ENCODE peak calls at places on chromosomes 6 and 20, in six cellular contexts. I, V, M, L, S and W are unnamed samples.

GRCh38 chr20:20551409-20551808 is 161.0 kb downstream of the RALGAPA2 start:
- DNase-seq in I (no peak), V (no peak), M (no peak), L (no peak), S (no peak), W (no peak)

GRCh38 chr6:133923938-133924593 is 29.0 kb upstream of the TBPL1 start:
- DNase-seq in I (peak; percentile 78), V (peak; percentile 54), M (peak; percentile 76), L (no peak), S (no peak), W (peak; percentile 64)

GRCh38 chr6:15023448-15023847 is 222.4 kb upstream of the JARID2 start:
- DNase-seq in I (no peak), V (no peak), M (no peak), L (no peak), S (no peak), W (no peak)

GRCh38 chr20:8464368-8464767 is 332.3 kb downstream of the PLCB1 start:
- DNase-seq in I (no peak), V (no peak), M (no peak), L (no peak), S (no peak), W (no peak)

GRCh38 chr6:42423244-42423643 is 28.5 kb downstream of the TRERF1 start:
- DNase-seq in I (no peak), V (no peak), M (no peak), L (no peak), S (no peak), W (no peak)

GRCh38 chr6:64280569-64280968 is 645.0 kb downstream of the PHF3 start:
- DNase-seq in I (peak; percentile 16), V (no peak), M (peak; percentile 21), L (no peak), S (no peak), W (peak; percentile 48)

GRCh38 chr20:58048096-58048702 is 180.3 kb downstream of the ANKRD60 start:
- DNase-seq in I (peak; percentile 19), V (no peak), M (no peak), L (no peak), S (no peak), W (no peak)

GRCh38 chr6:44332585-44332984 is 9.9 kb upstream of the SPATS1 start:
- DNase-seq in I (no peak), V (no peak), M (no peak), L (no peak), S (no peak), W (no peak)

GRCh38 chr6:26295691-26296555 is 69.1 kb upstream of the BTN3A2 start:
- DNase-seq in I (peak; percentile 16), V (no peak), M (no peak), L (no peak), S (no peak), W (no peak)

GRCh38 chr6:105120570-105120969 is 59.2 kb downstream of the POPDC3 start:
- DNase-seq in I (no peak), V (no peak), M (no peak), L (no peak), S (no peak), W (no peak)

GRCh38 chr20:54062812-54063280 is 7.5 kb downstream of the BCAS1 start:
- DNase-seq in I (no peak), V (no peak), M (no peak), L (no peak), S (no peak), W (no peak)

GRCh38 chr6:45574885-45575284 is 197.2 kb upstream of the SUPT3H start:
- DNase-seq in I (no peak), V (no peak), M (no peak), L (no peak), S (no peak), W (no peak)

GRCh38 chr6:122676688-122677087 is 66.5 kb downstream of the PKIB start:
- DNase-seq in I (no peak), V (no peak), M (no peak), L (no peak), S (no peak), W (no peak)

GRCh38 chr6:109794201-109794926 is 103.3 kb downstream of the FIG4 start:
- DNase-seq in I (peak; percentile 10), V (no peak), M (no peak), L (no peak), S (no peak), W (no peak)

GRCh38 chr20:17699931-17700351 is at the start of gene BANF2:
- DNase-seq in I (no peak), V (no peak), M (peak; percentile 76), L (no peak), S (no peak), W (no peak)

GRCh38 chr6:99590728-99591672 is 15.6 kb upstream of the PRDM13 start:
- DNase-seq in I (no peak), V (no peak), M (no peak), L (no peak), S (peak; percentile 80), W (peak; percentile 52)

GRCh38 chr6:45605971-45606370 is 228.2 kb upstream of the SUPT3H start:
- DNase-seq in I (no peak), V (no peak), M (no peak), L (no peak), S (no peak), W (no peak)

GRCh38 chr6:118787746-118788419 is 106.1 kb upstream of the ASF1A start:
- DNase-seq in I (peak; percentile 16), V (peak; percentile 23), M (no peak), L (no peak), S (no peak), W (no peak)

GRCh38 chr6:118650500-118651281 is 700 bp downstream of the CEP85L start:
- DNase-seq in I (peak; percentile 51), V (peak; percentile 63), M (peak; percentile 41), L (peak; percentile 72), S (peak; percentile 89), W (peak; percentile 56)

GRCh38 chr6:43846556-43846955 is 76.5 kb downstream of the VEGFA start:
- DNase-seq in I (no peak), V (no peak), M (no peak), L (no peak), S (no peak), W (no peak)

GRCh38 chr6:144294016-144294415 is 8.9 kb downstream of the UTRN start:
- DNase-seq in I (no peak), V (no peak), M (no peak), L (no peak), S (no peak), W (no peak)

GRCh38 chr6:116159782-116160524 is 34.0 kb upstream of the COL10A1 start:
- DNase-seq in I (no peak), V (no peak), M (no peak), L (no peak), S (no peak), W (no peak)

GRCh38 chr20:48012401-48012974 is 227.2 kb upstream of the SULF2 start:
- DNase-seq in I (no peak), V (no peak), M (no peak), L (no peak), S (no peak), W (no peak)

GRCh38 chr20:36183155-36183944 is 28.8 kb downstream of the EPB41L1 start:
- DNase-seq in I (peak; percentile 95), V (no peak), M (no peak), L (no peak), S (no peak), W (no peak)

GRCh38 chr6:45417461-45417860 is 39.7 kb upstream of the SUPT3H start:
- DNase-seq in I (no peak), V (no peak), M (no peak), L (no peak), S (no peak), W (no peak)

GRCh38 chr6:23754197-23754596 is 371.8 kb upstream of the NRSN1 start:
- DNase-seq in I (no peak), V (no peak), M (no peak), L (no peak), S (no peak), W (no peak)

GRCh38 chr6:159059099-159059498 is 14.3 kb upstream of the TAGAP start:
- DNase-seq in I (no peak), V (no peak), M (no peak), L (no peak), S (no peak), W (no peak)

GRCh38 chr20:57526067-57526884 is 1.3 kb upstream of the CTCFL start:
- DNase-seq in I (no peak), V (no peak), M (no peak), L (no peak), S (no peak), W (peak; percentile 85)

GRCh38 chr6:35776364-35777215 is at the start of gene CLPSL2:
- DNase-seq in I (no peak), V (no peak), M (peak; percentile 41), L (peak; percentile 67), S (peak; percentile 85), W (peak; percentile 84)
- H3K4me3 ChIP-seq in I (no peak within 1 kb of the TSS), V (peak within 1 kb of the TSS; percentile 45), M (peak within 1 kb of the TSS; percentile 27), L (peak within 1 kb of the TSS; percentile 48), S (peak within 1 kb of the TSS; percentile 42), W (peak within 1 kb of the TSS; percentile 65)

DNA sequence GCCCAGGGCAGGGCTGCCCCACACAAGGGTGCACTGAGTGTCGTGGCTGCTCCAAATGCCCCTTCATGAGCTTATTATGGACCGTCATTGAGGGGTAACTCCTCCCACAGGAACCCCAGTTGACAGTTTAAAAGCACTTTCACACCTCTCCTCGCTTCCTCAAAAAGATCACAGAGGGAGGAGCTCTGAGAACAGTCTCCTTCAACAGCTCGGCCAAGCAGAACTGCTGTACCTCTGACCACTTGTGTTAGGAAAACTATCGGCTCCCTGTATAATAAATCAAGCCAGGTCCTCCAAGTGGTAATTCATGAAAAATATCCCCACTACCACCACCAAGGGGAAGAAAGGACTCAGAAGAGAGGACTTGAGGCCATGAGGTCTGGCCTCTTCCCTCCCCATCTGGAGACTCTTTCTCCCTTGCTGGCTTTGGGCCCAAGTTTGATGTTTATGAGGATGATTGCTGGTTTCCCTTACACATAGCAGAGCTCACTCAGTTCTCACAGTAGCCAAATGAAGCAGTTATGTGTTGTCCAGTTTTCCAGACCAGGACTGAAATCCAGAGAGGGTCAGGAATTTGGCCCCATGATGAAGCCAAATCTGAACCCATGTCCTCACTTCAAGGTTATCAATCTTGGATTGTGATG is 8.7 kb downstream of the SNX21 start:
- DNase-seq in I (peak; percentile 62), V (no peak), M (no peak), L (no peak), S (no peak), W (no peak)
- H3K27ac ChIP-seq in I (peak overlapping the region; percentile 47), V (peak overlapping the region; percentile 54), M (no peak overlapping the region), L (no peak overlapping the region), S (peak overlapping the region; percentile 7), W (no peak overlapping the region)

GRCh38 chr6:4778086-4778485 is 1.9 kb downstream of the CDYL start:
- DNase-seq in I (no peak), V (no peak), M (no peak), L (no peak), S (no peak), W (no peak)
- H3K4me3 ChIP-seq in I (no peak overlapping the region), V (peak overlapping the region; percentile 68), M (no peak overlapping the region), L (peak overlapping the region; percentile 67), S (no peak overlapping the region), W (no peak overlapping the region)

GRCh38 chr20:10133532-10133931 is 85.1 kb upstream of the SNAP25 start:
- DNase-seq in I (no peak), V (no peak), M (no peak), L (no peak), S (no peak), W (no peak)

GRCh38 chr20:10131612-10132345 is 86.9 kb upstream of the SNAP25 start:
- DNase-seq in I (peak; percentile 63), V (peak; percentile 76), M (peak; percentile 51), L (no peak), S (no peak), W (no peak)

GRCh38 chr20:10132391-10132790 is 86.2 kb upstream of the SNAP25 start:
- DNase-seq in I (no peak), V (no peak), M (no peak), L (no peak), S (no peak), W (no peak)

GRCh38 chr20:10125757-10126156 is 91.0 kb downstream of the ANKEF1 start:
- DNase-seq in I (peak; percentile 55), V (no peak), M (no peak), L (no peak), S (no peak), W (no peak)

GRCh38 chr20:10129749-10130148 is 88.9 kb upstream of the SNAP25 start:
- DNase-seq in I (no peak), V (no peak), M (no peak), L (no peak), S (no peak), W (no peak)
- H3K27ac ChIP-seq in I (no peak overlapping the region), V (no peak overlapping the region), M (no peak overlapping the region), L (no peak overlapping the region), S (no peak overlapping the region), W (no peak overlapping the region)